ENCODE peak calls at places on chromosome 2, in five cellular contexts. S, E, J, W and H are unnamed samples.

GRCh38 chr2:70381821-70382220 is 80.0 kb upstream of the FAM136A start:
- DNase-seq in S (no peak), E (no peak), J (no peak), W (no peak), H (no peak)

GRCh38 chr2:21017748-21018276 is 26.1 kb downstream of the APOB start:
- DNase-seq in S (no peak), E (no peak), J (no peak), W (no peak), H (no peak)

GRCh38 chr2:224134003-224134734 is 95.1 kb upstream of the SERPINE2 start:
- DNase-seq in S (no peak), E (no peak), J (no peak), W (no peak), H (no peak)

GRCh38 chr2:159516241-159516758 is 100.0 kb downstream of the BAZ2B start:
- DNase-seq in S (no peak), E (peak; percentile 35), J (no peak), W (no peak), H (peak; percentile 45)

GRCh38 chr2:185127412-185127811 is 529.1 kb downstream of the ZNF804A start:
- DNase-seq in S (no peak), E (no peak), J (no peak), W (no peak), H (no peak)

GRCh38 chr2:37833420-37833819 is 91.7 kb upstream of the RMDN2 start:
- DNase-seq in S (no peak), E (no peak), J (no peak), W (no peak), H (no peak)

GRCh38 chr2:12430036-12430795 is 286.5 kb upstream of the TRIB2 start:
- DNase-seq in S (no peak), E (no peak), J (no peak), W (no peak), H (no peak)

GRCh38 chr2:3472966-3473365 is 46.4 kb downstream of the ADI1 start:
- DNase-seq in S (no peak), E (no peak), J (no peak), W (no peak), H (no peak)

DNA sequence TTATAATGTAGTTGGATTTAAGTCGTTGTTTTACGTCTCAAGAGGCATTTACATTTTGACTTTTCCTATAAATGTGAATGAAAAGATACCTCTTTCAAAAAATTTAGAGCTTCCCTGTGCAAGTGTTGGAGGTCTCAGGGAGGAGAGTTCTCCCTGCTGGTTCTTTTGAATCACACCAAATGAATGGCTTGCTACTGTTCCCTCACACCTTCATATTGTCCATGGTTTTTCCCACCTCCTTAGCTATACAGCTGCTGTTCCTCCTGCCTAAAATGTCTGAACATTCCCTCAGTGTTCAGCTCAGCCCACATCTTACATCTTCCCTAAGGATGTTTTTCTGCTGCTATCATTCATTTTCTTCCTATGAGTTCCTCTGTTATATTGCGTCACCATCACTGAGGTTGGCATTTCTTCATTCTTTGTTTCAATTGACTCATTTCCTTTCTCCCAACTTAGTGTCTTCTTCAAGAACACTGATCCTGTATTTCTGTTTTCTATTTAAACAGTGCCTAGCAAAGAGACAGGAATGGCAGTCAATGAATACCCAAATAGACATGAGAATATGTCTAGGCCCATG is 46.0 kb downstream of the COX7A2L start:
- DNase-seq in S (no peak), E (no peak), J (no peak), W (no peak), H (no peak)
- TF ChIP-seq ATF2 in S (no peak), E (no peak), J (no peak), W (no peak), H (no peak)

DNA sequence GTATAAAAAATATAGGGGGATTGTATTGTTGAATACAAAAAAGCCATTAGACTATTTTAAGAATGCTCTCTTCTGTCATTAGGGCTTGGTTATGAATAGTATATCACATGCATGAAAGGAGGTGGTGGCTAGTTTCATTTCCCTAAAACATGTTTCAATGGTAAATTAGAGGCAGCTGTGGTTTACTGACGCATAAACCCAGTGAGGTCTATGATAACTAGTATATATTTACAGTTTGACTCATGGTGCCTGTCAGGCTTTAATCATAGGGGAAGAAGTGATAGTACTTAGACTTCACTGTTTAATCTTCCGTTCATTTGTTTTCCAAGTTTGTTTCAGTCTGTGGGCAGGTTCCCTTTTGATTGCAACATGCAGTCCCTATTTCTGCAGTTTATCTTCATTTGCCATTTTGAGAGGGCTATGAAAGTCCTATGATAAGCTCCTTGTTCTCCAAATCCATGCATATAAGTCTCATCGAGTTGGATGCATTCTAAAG is 55.1 kb upstream of the MAP4K3 start:
- DNase-seq in S (no peak), E (peak; percentile 94), J (no peak), W (no peak), H (peak; percentile 91)
- TF ChIP-seq ATF2 in S (no peak), E (no peak), J (no peak), W (no peak), H (peak; percentile 99)

GRCh38 chr2:166167451-166167850 is 39.6 kb upstream of the SCN1A start:
- DNase-seq in S (no peak), E (no peak), J (no peak), W (no peak), H (no peak)
- TF ChIP-seq ATF2 in S (no peak), E (no peak), J (no peak), W (no peak), H (no peak)

DNA sequence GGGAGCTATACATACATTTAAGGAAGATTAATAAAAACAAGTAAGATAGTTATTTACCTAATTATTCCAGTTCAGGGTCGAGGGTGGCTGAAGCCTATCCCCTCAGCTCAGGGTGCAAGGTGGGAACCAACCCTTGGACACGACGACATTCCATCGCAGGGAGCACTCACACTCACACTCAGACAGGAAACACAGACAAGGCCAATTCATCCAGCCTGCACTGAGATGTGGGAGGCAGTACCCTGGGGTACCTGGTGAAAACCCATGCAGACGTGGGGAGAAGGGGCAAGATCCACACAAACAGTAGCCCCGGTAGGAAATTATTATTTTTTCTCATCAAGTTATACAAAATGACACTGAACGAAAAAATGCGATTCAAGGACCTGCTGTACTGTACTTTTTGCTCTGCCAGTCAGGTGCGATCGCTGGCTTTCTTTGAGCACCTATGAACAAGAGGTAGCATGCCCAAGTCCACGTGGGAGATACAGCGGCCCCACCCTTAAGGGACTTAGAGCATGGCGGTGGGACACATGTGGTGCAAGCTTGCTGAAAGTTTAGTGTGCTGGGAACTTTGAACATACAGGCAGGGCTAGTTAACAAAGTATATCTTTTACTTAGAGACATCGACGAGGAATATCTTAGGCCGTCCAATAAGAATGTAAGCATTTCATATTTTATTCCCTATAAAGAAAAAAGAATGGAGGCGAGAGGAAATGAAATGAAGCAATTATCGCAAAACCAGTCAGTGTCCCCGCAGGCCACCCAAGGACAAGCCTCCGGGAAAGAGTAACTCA is 624 bp downstream of the METTL8 start:
- DNase-seq in S (peak; percentile 25), E (peak; percentile 83), J (peak; percentile 57), W (no peak), H (no peak)
- TF ChIP-seq ATF2 in S (no peak), E (no peak), J (no peak), W (no peak), H (no peak)

DNA sequence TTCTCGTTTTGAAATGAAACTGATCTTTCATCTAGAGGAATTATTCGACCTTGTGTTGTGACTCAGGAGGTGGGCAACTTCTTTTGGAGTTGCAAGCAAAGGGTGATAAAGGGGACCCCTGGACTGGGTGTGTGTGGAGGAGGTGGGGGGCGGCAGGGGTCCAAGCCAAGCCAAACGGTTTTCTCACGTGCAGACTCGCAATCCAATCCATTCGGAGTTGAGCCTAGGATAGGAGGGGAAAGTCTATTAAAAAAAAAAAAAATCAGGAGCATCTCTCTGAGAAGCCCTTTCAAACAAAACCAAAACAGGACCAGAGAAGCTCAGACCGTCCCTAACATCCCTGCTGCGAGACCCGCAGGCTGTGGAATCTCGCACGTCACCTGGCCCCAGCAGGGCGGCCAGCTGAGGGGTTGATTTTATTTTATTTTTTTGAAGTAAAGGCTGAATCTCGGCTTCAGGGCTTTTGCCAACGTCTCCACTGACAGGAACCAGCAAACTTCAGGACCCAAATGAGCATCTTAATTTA is 3.8 kb upstream of the ZEB2 start:
- DNase-seq in S (peak; percentile 56), E (no peak), J (no peak), W (no peak), H (no peak)
- TF ChIP-seq ATF2 in S (no peak), E (no peak), J (no peak), W (no peak), H (no peak)